ENCODE peak calls at places on chromosomes 13 and 19, in nine cellular contexts. U is stimulated activated CD4-positive, alpha-beta T cell treated with anti-CD3 and anti-CD28 coated beads, Interleukin-2, amount 100 ng/mL, for 48 hours; M is GM12891; R is NCI-H2171; H is pons; Z is cardiac fibroblast; A is endothelial cell; S is small intestine; C is NCI-H1694 treated with DMSO at 0.1 percent for 48 hours. J is an unnamed sample.

GRCh38 chr13:70585109-70585508 is 476.9 kb upstream of the KLHL1 start:
- DNase-seq in U (no peak), S (no peak), H (no peak), Z (no peak), R (no peak), C (no peak), M (no peak), A (no peak), J (no peak)

GRCh38 chr19:18975864-18976263 is 34.8 kb upstream of the HOMER3 start:
- DNase-seq in M (no peak), H (no peak), Z (no peak), C (no peak), R (no peak), S (no peak), U (no peak), A (no peak), J (no peak)

GRCh38 chr19:42423462-42424344 is 3.5 kb downstream of the LIPE start:
- DNase-seq in U (peak; percentile 93), H (peak; percentile 96), S (peak; percentile 93), M (peak; percentile 93), Z (peak; percentile 92), R (peak; percentile 41), C (no peak), A (peak; percentile 75), J (peak; percentile 92)

GRCh38 chr13:98372886-98373285 is 195.8 kb upstream of the RNF113B start:
- DNase-seq in R (no peak), C (no peak), A (no peak), H (no peak), Z (no peak), U (no peak), M (no peak), S (no peak), J (no peak)

GRCh38 chr19:51366999-51367564 is 894 bp upstream of the ETFB start:
- DNase-seq in M (no peak), H (no peak), Z (no peak), R (no peak), U (no peak), S (no peak), A (no peak), C (no peak), J (no peak)

GRCh38 chr13:49443327-49443688 is 556 bp downstream of the CAB39L start:
- DNase-seq in M (no peak), R (peak; percentile 30), U (no peak), C (peak; percentile 60), S (no peak), H (peak; percentile 72), Z (peak; percentile 51), A (no peak), J (no peak)

GRCh38 chr19:47445937-47446402 is 25.7 kb downstream of the SLC8A2 start:
- DNase-seq in Z (no peak), U (no peak), S (no peak), R (peak; percentile 59), H (no peak), A (peak; percentile 62), M (no peak), C (peak; percentile 47), J (peak; percentile 26)

GRCh38 chr19:2033115-2033824 is 17.8 kb upstream of the BTBD2 start:
- DNase-seq in M (no peak), S (no peak), Z (no peak), A (no peak), R (no peak), U (no peak), H (no peak), C (no peak), J (no peak)

GRCh38 chr13:24502567-24503375 is 9.8 kb downstream of the PARP4 start:
- DNase-seq in R (no peak), C (no peak), M (no peak), U (no peak), S (peak; percentile 87), A (no peak), H (no peak), Z (peak; percentile 71), J (no peak)